ENCODE peak calls at places on chromosomes 2 and 18, in five cellular contexts. C is thoracic aorta, H is fibroblast of pulmonary artery, W is fibroblast of lung, D is K562. I is an unnamed sample.

GRCh38 chr2:48886919-48887318 is 131.4 kb upstream of the LHCGR start:
- DNase-seq in C (no peak), H (no peak), W (no peak), D (no peak), I (no peak)

GRCh38 chr2:48278590-48278989 is 251.4 kb upstream of the STON1 start:
- DNase-seq in C (no peak), H (peak), W (peak), D (no peak), I (no peak)

GRCh38 chr2:183759033-183759432 is 634.8 kb downstream of the NUP35 start:
- DNase-seq in C (no peak), H (no peak), W (no peak), D (no peak), I (no peak)

GRCh38 chr18:36408606-36409005 is 111.1 kb downstream of the FHOD3 start:
- DNase-seq in C (no peak), H (no peak), W (no peak), D (no peak), I (no peak)

GRCh38 chr18:10078053-10078452 is 164.2 kb downstream of the VAPA start:
- DNase-seq in C (no peak), H (no peak), W (no peak), D (no peak), I (no peak)

GRCh38 chr18:34880882-34881852 is 160.0 kb upstream of the MAPRE2 start:
- DNase-seq in C (no peak), H (peak), W (peak), D (no peak), I (peak)

GRCh38 chr2:88603146-88603545 is 24.1 kb downstream of the EIF2AK3 start:
- DNase-seq in C (no peak), H (peak), W (no peak), D (no peak), I (no peak)

GRCh38 chr18:58263733-58264469 is 219.9 kb downstream of the NEDD4L start:
- DNase-seq in C (no peak), H (no peak), W (no peak), D (no peak), I (no peak)

GRCh38 chr2:113124181-113124961 is 3.0 kb upstream of the IL1RN start:
- DNase-seq in C (no peak), H (peak), W (peak), D (no peak), I (peak)

GRCh38 chr18:48034651-48035555 is 104.4 kb upstream of the SMAD2 start:
- DNase-seq in C (no peak), H (no peak), W (no peak), D (no peak), I (no peak)

GRCh38 chr18:27668126-27668525 is 483.0 kb upstream of the CHST9 start:
- DNase-seq in C (no peak), H (no peak), W (no peak), D (no peak), I (no peak)

GRCh38 chr2:136407952-136408318 is 290.0 kb upstream of the CXCR4 start:
- DNase-seq in C (no peak), H (no peak), W (no peak), D (no peak), I (no peak)

GRCh38 chr2:219612605-219613286 is 14.7 kb upstream of the SLC4A3 start:
- DNase-seq in C (no peak), H (no peak), W (no peak), D (no peak), I (no peak)

GRCh38 chr2:33494877-33495641 is 18.6 kb downstream of the RASGRP3 start:
- DNase-seq in C (no peak), H (no peak), W (no peak), D (no peak), I (no peak)

GRCh38 chr2:172415759-172416158 is 11.6 kb upstream of the ITGA6 start:
- DNase-seq in C (no peak), H (no peak), W (no peak), D (no peak), I (no peak)

GRCh38 chr2:220887880-220888279 is 684.2 kb downstream of the EPHA4 start:
- DNase-seq in C (no peak), H (no peak), W (no peak), D (no peak), I (no peak)

GRCh38 chr2:137007905-137008399 is 242.6 kb downstream of the THSD7B start:
- DNase-seq in C (no peak), H (no peak), W (no peak), D (no peak), I (no peak)

GRCh38 chr2:101697124-101697793 is at the start of gene MAP4K4:
- DNase-seq in C (peak), H (peak), W (peak), D (peak), I (peak)
- TF ChIP-seq CTCF in C (peak), H (peak), W (no peak), D (peak), I (peak)

GRCh38 chr18:23618862-23619387 is 32.6 kb upstream of the NPC1 start:
- DNase-seq in C (no peak), H (no peak), W (no peak), D (no peak), I (no peak)
- H3K4me3 ChIP-seq in C (peak), H (peak), W (peak), D (no peak), I (peak)

DNA sequence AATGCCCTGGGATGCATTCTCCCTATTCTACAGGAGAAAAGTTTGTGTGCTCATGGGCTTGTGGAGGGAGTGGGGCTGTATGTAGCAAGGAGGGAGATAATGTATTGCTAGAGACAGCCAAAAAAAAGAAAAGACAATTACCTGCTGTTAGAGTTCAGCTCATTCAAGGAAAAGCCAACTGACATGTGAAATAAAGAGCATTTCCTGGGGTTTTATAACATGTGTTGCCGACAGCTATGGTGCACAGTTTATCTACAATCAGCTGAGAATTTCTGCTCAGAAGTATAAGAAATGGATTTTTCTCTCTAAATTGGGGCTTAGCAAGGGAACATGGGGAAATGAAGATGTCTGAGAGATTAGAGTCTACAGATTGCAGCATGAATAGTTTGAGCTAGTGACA is 674.2 kb downstream of the SUCLG1 start:
- DNase-seq in C (no peak), H (no peak), W (no peak), D (no peak), I (no peak)
- TF ChIP-seq CTCF in C (no peak), H (no peak), W (no peak), D (no peak), I (no peak)

DNA sequence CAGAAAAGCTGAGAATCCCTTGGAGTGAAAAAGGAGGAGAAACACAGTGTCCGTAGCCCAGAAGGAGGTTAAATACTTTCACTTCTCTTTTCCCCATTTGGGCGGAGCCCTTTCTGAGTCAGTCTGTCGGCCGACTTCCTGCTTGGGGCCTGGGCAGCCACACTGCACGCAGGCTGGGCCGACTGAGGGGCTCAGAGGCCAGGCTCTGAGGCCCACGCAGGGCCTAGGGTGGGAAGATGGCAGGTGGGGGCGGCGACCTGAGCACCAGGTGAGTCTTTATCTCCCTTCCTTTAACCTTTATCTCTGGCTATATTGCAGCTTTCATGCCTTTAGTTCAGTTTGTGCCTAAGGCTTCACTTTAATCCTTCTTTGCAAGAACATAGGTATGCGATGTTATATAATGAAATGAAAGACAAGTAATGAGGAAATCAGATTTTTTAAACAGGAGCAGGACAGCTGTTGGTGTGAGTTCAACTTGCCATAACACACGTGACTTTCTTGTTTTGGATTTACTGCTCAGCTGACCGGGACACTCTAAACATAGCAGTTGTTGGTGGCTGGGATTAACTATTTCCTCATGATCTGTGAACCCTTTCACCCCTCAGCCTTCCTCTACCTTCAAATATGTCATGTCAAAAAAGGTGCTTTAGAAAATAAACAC is at the start of gene SP100:
- DNase-seq in C (no peak), H (peak), W (peak), D (peak), I (peak)
- H3K4me3 ChIP-seq in C (peak), H (peak), W (peak), D (peak), I (peak)

GRCh38 chr2:75287624-75288313 is 88.4 kb upstream of the TACR1 start:
- DNase-seq in C (no peak), H (no peak), W (no peak), D (no peak), I (no peak)

GRCh38 chr2:75289771-75290170 is 90.5 kb upstream of the TACR1 start:
- DNase-seq in C (no peak), H (no peak), W (no peak), D (no peak), I (no peak)

GRCh38 chr2:75288760-75289159 is 89.4 kb upstream of the TACR1 start:
- DNase-seq in C (no peak), H (no peak), W (no peak), D (no peak), I (no peak)

GRCh38 chr2:75292826-75293225 is 93.5 kb upstream of the TACR1 start:
- DNase-seq in C (no peak), H (peak), W (peak), D (no peak), I (peak)

DNA sequence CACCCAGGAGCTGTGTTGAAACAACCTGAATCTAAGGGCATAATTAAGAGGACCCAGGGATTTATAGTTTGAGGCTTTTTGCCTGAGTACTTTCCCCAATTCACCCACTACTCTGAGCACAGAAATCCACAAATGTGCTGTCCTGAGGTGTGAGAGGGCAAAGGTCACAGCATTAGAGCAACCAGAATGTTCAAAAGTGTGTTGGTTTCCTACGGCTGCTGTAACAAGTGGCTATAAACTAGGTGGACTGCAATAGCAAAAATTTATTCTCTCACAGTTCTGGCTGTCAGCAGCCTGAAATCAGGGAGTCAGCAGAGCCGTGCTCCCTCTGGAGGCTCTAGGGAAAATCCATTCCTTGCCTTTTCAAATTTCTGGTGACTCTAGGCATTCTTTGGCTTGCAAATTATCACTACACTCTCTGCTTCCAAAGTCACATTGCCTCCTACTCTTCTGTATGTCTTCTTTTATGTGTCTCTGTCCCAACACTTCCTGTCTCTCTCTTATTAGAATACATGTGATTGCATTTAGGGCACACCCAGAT is 91.3 kb upstream of the TACR1 start:
- DNase-seq in C (no peak), H (peak), W (peak), D (no peak), I (no peak)
- TF ChIP-seq CTCF in C (no peak), H (peak), W (peak), D (no peak), I (peak)